ENCODE peak calls at places on chromosomes 13 and 19, in four cellular contexts. X is fibroblast of lung, I is aorta, J is Caco-2. O is an unnamed sample.

GRCh38 chr19:14550201-14550754 is 20.9 kb downstream of the TECR start:
- DNase-seq in I (no peak), J (no peak), X (no peak), O (no peak)

GRCh38 chr13:107450931-107451330 is 764.4 kb downstream of the LIG4 start:
- DNase-seq in I (peak; percentile 85), X (peak; percentile 96), J (no peak), O (no peak)

GRCh38 chr13:104011505-104012270 is 945.5 kb upstream of the SLC10A2 start:
- DNase-seq in X (no peak), J (no peak), I (no peak), O (no peak)

GRCh38 chr19:55353803-55354697 is 469 bp downstream of the COX6B2 start:
- DNase-seq in J (peak; percentile 74), X (no peak), I (peak; percentile 90), O (peak; percentile 40)

GRCh38 chr19:45443462-45444317 is 20.0 kb upstream of the ERCC1 start:
- DNase-seq in J (peak; percentile 98), I (peak; percentile 100), X (peak; percentile 84), O (peak; percentile 98)

GRCh38 chr13:27583645-27584044 is 36.7 kb downstream of the LNX2 start:
- DNase-seq in X (no peak), I (no peak), J (no peak), O (no peak)

GRCh38 chr19:15445807-15446376 is 3.9 kb downstream of the WIZ start:
- DNase-seq in J (no peak), I (no peak), X (no peak), O (peak; percentile 88)

GRCh38 chr13:75896271-75896670 is 260.1 kb downstream of the LMO7 start:
- DNase-seq in X (no peak), J (no peak), I (no peak), O (no peak)

GRCh38 chr13:30796132-30796832 is 60.9 kb downstream of the ALOX5AP start:
- DNase-seq in X (peak; percentile 59), I (no peak), J (no peak), O (no peak)

GRCh38 chr13:29977721-29978120 is 127.3 kb upstream of the UBL3 start:
- DNase-seq in I (no peak), J (no peak), X (peak; percentile 31), O (no peak)

GRCh38 chr19:51200071-51200470 is 24.8 kb upstream of the CD33 start:
- DNase-seq in J (no peak), X (no peak), I (no peak), O (no peak)

GRCh38 chr13:112103971-112104872 is 37.3 kb downstream of the SOX1 start:
- DNase-seq in I (peak; percentile 73), X (no peak), J (no peak), O (no peak)

GRCh38 chr19:3520166-3521103 is 14.3 kb downstream of the FZR1 start:
- DNase-seq in J (peak; percentile 56), X (no peak), I (no peak), O (no peak)

GRCh38 chr19:1986357-1987162 is 29.0 kb downstream of the BTBD2 start:
- DNase-seq in J (no peak), X (no peak), I (no peak), O (no peak)

GRCh38 chr19:47109541-47110375 is 3.8 kb downstream of the ZC3H4 start:
- DNase-seq in I (no peak), X (peak; percentile 61), J (no peak), O (no peak)

GRCh38 chr19:46299695-46300094 is 2.9 kb downstream of the HIF3A start:
- DNase-seq in J (no peak), X (no peak), I (no peak), O (peak; percentile 50)

GRCh38 chr19:19067276-19068072 is 3.7 kb downstream of the SLC25A42 start:
- DNase-seq in I (no peak), J (no peak), X (no peak), O (no peak)

GRCh38 chr13:112247471-112248405 is 128.4 kb upstream of the SPACA7 start:
- DNase-seq in J (no peak), X (no peak), I (no peak), O (no peak)

GRCh38 chr13:109131698-109132257 is 502.4 kb downstream of the MYO16 start:
- DNase-seq in X (no peak), I (no peak), J (no peak), O (no peak)

GRCh38 chr19:15173746-15174404 is 26.9 kb downstream of the NOTCH3 start:
- DNase-seq in J (no peak), I (no peak), X (peak; percentile 25), O (no peak)

GRCh38 chr19:14718522-14719113 is 28.8 kb downstream of the ZNF333 start:
- DNase-seq in X (peak; percentile 23), I (no peak), J (no peak), O (no peak)

GRCh38 chr19:17220207-17220758 is 5.1 kb downstream of the USE1 start:
- DNase-seq in I (peak; percentile 87), X (peak; percentile 84), J (no peak), O (no peak)

GRCh38 chr13:113559061-113559460 is 25.5 kb upstream of the TFDP1 start:
- DNase-seq in J (no peak), I (no peak), X (no peak), O (no peak)

GRCh38 chr13:38641164-38641948 is 45.5 kb upstream of the FREM2 start:
- DNase-seq in J (no peak), X (no peak), I (no peak), O (no peak)

GRCh38 chr13:74274946-74275345 is 140.7 kb upstream of the KLF12 start:
- DNase-seq in X (no peak), I (no peak), J (no peak), O (no peak)

GRCh38 chr19:7500811-7501450 is 12.1 kb upstream of the PEX11G start:
- DNase-seq in X (no peak), J (peak; percentile 88), I (no peak), O (no peak)

GRCh38 chr19:55189424-55189823 is 9.3 kb upstream of the SYT5 start:
- DNase-seq in I (no peak), J (no peak), X (peak; percentile 96), O (no peak)

GRCh38 chr19:34402074-34402600 is 2.1 kb upstream of the PDCD2L start:
- DNase-seq in X (no peak), J (no peak), I (no peak), O (no peak)

GRCh38 chr19:3821156-3821555 is 35.0 kb upstream of the MATK start:
- DNase-seq in X (no peak), I (no peak), J (no peak), O (no peak)

GRCh38 chr13:73833331-73834070 is 300.7 kb downstream of the KLF12 start:
- DNase-seq in J (no peak), I (no peak), X (peak; percentile 18), O (no peak)

GRCh38 chr13:74040200-74040599 is 94.0 kb downstream of the KLF12 start:
- DNase-seq in J (peak; percentile 76), I (no peak), X (peak; percentile 33), O (no peak)

GRCh38 chr19:18017275-18018083 is 9.5 kb downstream of the ARRDC2 start:
- DNase-seq in J (no peak), X (no peak), I (no peak), O (peak; percentile 54)

GRCh38 chr19:5533257-5533656 is 34.5 kb downstream of the TINCR start:
- DNase-seq in X (no peak), I (no peak), J (no peak), O (no peak)

GRCh38 chr13:73984201-73984600 is 150.0 kb downstream of the KLF12 start:
- DNase-seq in I (no peak), X (no peak), J (no peak), O (no peak)

GRCh38 chr19:40486017-40486416 is 19.2 kb downstream of the SPTBN4 start:
- DNase-seq in I (no peak), J (no peak), X (no peak), O (no peak)
- H3K36me3 ChIP-seq in I (no peaks in the 10 kb centered on the region), J (no peaks in the 10 kb centered on the region), X (no peaks in the 10 kb centered on the region), O (no peaks in the 10 kb centered on the region)

DNA sequence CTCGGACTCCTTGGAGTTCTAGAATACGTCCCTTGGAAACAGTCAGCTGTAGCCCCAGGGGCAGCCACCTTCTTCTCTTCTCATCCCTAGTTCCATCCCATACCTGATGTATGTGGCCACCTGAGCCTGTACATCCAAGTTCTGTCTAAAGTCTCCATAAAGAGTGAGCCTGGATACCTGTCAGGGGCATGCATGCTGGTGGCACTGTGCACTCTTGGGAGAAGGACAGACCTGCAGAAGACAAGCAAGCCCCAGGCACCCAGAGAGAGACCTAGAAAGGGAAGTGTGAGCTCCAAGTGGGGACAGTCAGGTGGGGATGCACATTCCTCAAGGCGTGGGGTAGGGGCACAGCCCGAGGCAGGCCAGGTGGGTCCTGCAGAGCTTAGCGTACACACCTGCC is 21.4 kb downstream of the SIAH3 start:
- DNase-seq in X (no peak), I (no peak), J (no peak), O (no peak)
- H3K36me3 ChIP-seq in X (no peaks in the 10 kb centered on the region), I (no peaks in the 10 kb centered on the region), J (no peaks in the 10 kb centered on the region), O (no peaks in the 10 kb centered on the region)

GRCh38 chr13:51759240-51759639 is 44.7 kb downstream of the DHRS12 start:
- DNase-seq in X (peak; percentile 54), I (no peak), J (no peak), O (no peak)
- H3K36me3 ChIP-seq in X (peaks cover 10% of the 10 kb centered on the region), I (peaks cover 6% of the 10 kb centered on the region), J (no peaks in the 10 kb centered on the region), O (peaks cover 77% of the 10 kb centered on the region)

GRCh38 chr19:27775395-27775794 is 1437.6 kb downstream of the UQCRFS1 start:
- DNase-seq in X (no peak), J (no peak), I (no peak), O (no peak)

GRCh38 chr19:27776020-27776419 is 1436.9 kb downstream of the UQCRFS1 start:
- DNase-seq in J (peak; percentile 50), X (peak; percentile 23), I (no peak), O (no peak)

GRCh38 chr19:27774827-27775226 is 1438.1 kb downstream of the UQCRFS1 start:
- DNase-seq in I (no peak), J (no peak), X (no peak), O (no peak)

GRCh38 chr19:27773318-27774094 is 1439.4 kb downstream of the UQCRFS1 start:
- DNase-seq in J (no peak), I (no peak), X (no peak), O (no peak)

GRCh38 chr19:27774337-27774736 is 1438.6 kb downstream of the UQCRFS1 start:
- DNase-seq in J (no peak), X (no peak), I (no peak), O (no peak)
- H3K36me3 ChIP-seq in J (no peaks in the 10 kb centered on the region), X (no peaks in the 10 kb centered on the region), I (peaks cover 14% of the 10 kb centered on the region), O (no peaks in the 10 kb centered on the region)

GRCh38 chr13:102654786-102655185 is 40.1 kb downstream of the METTL21C start:
- DNase-seq in X (no peak), I (no peak), J (no peak), O (no peak)

GRCh38 chr13:102651892-102652291 is 43.0 kb downstream of the METTL21C start:
- DNase-seq in I (peak; percentile 77), J (no peak), X (peak; percentile 71), O (peak; percentile 25)

GRCh38 chr13:102648046-102648445 is 46.8 kb downstream of the METTL21C start:
- DNase-seq in X (no peak), I (no peak), J (no peak), O (no peak)

GRCh38 chr13:102651392-102651791 is 43.5 kb downstream of the METTL21C start:
- DNase-seq in I (no peak), J (no peak), X (peak; percentile 65), O (no peak)

GRCh38 chr13:102650444-102650843 is 44.4 kb downstream of the METTL21C start:
- DNase-seq in J (no peak), X (no peak), I (no peak), O (no peak)
- H3K36me3 ChIP-seq in J (peaks cover 2% of the 10 kb centered on the region), X (peaks cover 5% of the 10 kb centered on the region), I (peaks cover 4% of the 10 kb centered on the region), O (peaks cover 18% of the 10 kb centered on the region)